ENCODE peak calls at places on chromosomes 12 and 14, in ten cellular contexts. R is Panc1, W is esophagus muscularis mucosa, D is HL-60, H is HepG2, P is stomach, M is H1, T is endothelial cell of umbilical vein, F is breast epithelium, V is sigmoid colon. L is an unnamed sample.

GRCh38 chr14:102125546-102125945 is 14.2 kb upstream of the WDR20 start:
- DNase-seq in R (no peak), W (no peak), D (no peak), H (no peak), P (no peak), M (no peak), T (peak), F (no peak), V (no peak), L (no peak)

GRCh38 chr12:32124637-32125036 is 18.0 kb downstream of the BICD1 start:
- DNase-seq in R (no peak), W (no peak), D (no peak), H (no peak), P (no peak), M (no peak), T (no peak), F (no peak), V (no peak), L (no peak)

GRCh38 chr14:84976805-84977204 is 553.1 kb upstream of the FLRT2 start:
- DNase-seq in R (no peak), W (no peak), D (no peak), H (no peak), P (no peak), M (no peak), T (no peak), F (no peak), V (no peak), L (no peak)

GRCh38 chr12:50740307-50740706 is 23.6 kb upstream of the ATF1 start:
- DNase-seq in R (no peak), W (no peak), D (no peak), H (no peak), P (no peak), M (no peak), T (no peak), F (no peak), V (no peak), L (no peak)

GRCh38 chr12:89893972-89894706 is 185.5 kb upstream of the ATP2B1 start:
- DNase-seq in R (no peak), W (no peak), D (no peak), H (no peak), P (no peak), M (no peak), T (peak), F (no peak), V (no peak), L (no peak)

GRCh38 chr12:124913474-124914391 is 717 bp downstream of the UBC start:
- DNase-seq in R (no peak), W (peak), D (peak), H (peak), P (peak), M (peak), T (peak), F (peak), V (peak), L (peak)

GRCh38 chr12:121524196-121524930 is 56.5 kb downstream of the KDM2B start:
- DNase-seq in R (no peak), W (no peak), D (peak), H (no peak), P (no peak), M (no peak), T (no peak), F (no peak), V (no peak), L (no peak)

GRCh38 chr14:26138764-26139445 is 458.9 kb downstream of the NOVA1 start:
- DNase-seq in R (no peak), W (no peak), D (no peak), H (no peak), P (no peak), M (no peak), T (peak), F (no peak), V (no peak), L (no peak)

GRCh38 chr12:25529738-25530137 is 23.3 kb downstream of the LMNTD1 start:
- DNase-seq in R (no peak), W (no peak), D (no peak), H (no peak), P (no peak), M (no peak), T (peak), F (no peak), V (no peak), L (no peak)

GRCh38 chr14:72738181-72738611 is 155.7 kb downstream of the DPF3 start:
- DNase-seq in R (no peak), W (peak), D (no peak), H (no peak), P (peak), M (peak), T (no peak), F (no peak), V (no peak), L (no peak)

GRCh38 chr12:131873293-131873692 is 21.1 kb upstream of the ULK1 start:
- DNase-seq in R (no peak), W (no peak), D (no peak), H (no peak), P (no peak), M (no peak), T (no peak), F (no peak), V (no peak), L (no peak)

GRCh38 chr14:54737132-54737711 is 165.4 kb downstream of the GCH1 start:
- DNase-seq in R (no peak), W (no peak), D (no peak), H (no peak), P (no peak), M (no peak), T (no peak), F (no peak), V (no peak), L (no peak)

GRCh38 chr12:34625116-34625515 is 602.8 kb downstream of the ALG10 start:
- DNase-seq in R (peak), W (no peak), D (peak), H (peak), P (no peak), M (no peak), T (no peak), F (no peak), V (no peak), L (no peak)

GRCh38 chr14:98008381-98009113 is 1211.4 kb downstream of the VRK1 start:
- DNase-seq in R (no peak), W (no peak), D (no peak), H (no peak), P (no peak), M (no peak), T (no peak), F (no peak), V (no peak), L (no peak)

GRCh38 chr14:39430762-39431415 is 1.3 kb downstream of the FBXO33 start:
- DNase-seq in R (no peak), W (no peak), D (peak), H (peak), P (no peak), M (no peak), T (peak), F (no peak), V (peak), L (no peak)

GRCh38 chr12:52542157-52542556 is 10.8 kb downstream of the KRT71 start:
- DNase-seq in R (no peak), W (no peak), D (no peak), H (no peak), P (no peak), M (no peak), T (no peak), F (no peak), V (no peak), L (no peak)

GRCh38 chr12:52540531-52540930 is 12.4 kb downstream of the KRT71 start:
- DNase-seq in R (no peak), W (no peak), D (no peak), H (no peak), P (no peak), M (no peak), T (no peak), F (no peak), V (no peak), L (no peak)

GRCh38 chr12:52541709-52542108 is 11.2 kb downstream of the KRT71 start:
- DNase-seq in R (no peak), W (no peak), D (no peak), H (no peak), P (no peak), M (no peak), T (no peak), F (no peak), V (no peak), L (no peak)

GRCh38 chr12:52543985-52544888 is 8.7 kb downstream of the KRT71 start:
- DNase-seq in R (no peak), W (no peak), D (no peak), H (no peak), P (no peak), M (no peak), T (no peak), F (no peak), V (no peak), L (no peak)

GRCh38 chr12:52542785-52543318 is 10.1 kb downstream of the KRT71 start:
- DNase-seq in R (no peak), W (no peak), D (no peak), H (no peak), P (no peak), M (no peak), T (no peak), F (no peak), V (no peak), L (no peak)
- H3K4me3 ChIP-seq in R (no peak), W (no peak), D (no peak), H (no peak), P (no peak), M (no peak), T (no peak), F (no peak), V (no peak), L (no peak)

GRCh38 chr14:96139169-96139568 is 65.5 kb upstream of the BDKRB2 start:
- DNase-seq in R (no peak), W (no peak), D (no peak), H (no peak), P (no peak), M (no peak), T (no peak), F (no peak), V (no peak), L (no peak)
- TF ChIP-seq POLR2AphosphoS5 in R (no peak), W (no peak), D (no peak), H (no peak), P (no peak), M (no peak), T (no peak), F (no peak), V (no peak), L (no peak)

DNA sequence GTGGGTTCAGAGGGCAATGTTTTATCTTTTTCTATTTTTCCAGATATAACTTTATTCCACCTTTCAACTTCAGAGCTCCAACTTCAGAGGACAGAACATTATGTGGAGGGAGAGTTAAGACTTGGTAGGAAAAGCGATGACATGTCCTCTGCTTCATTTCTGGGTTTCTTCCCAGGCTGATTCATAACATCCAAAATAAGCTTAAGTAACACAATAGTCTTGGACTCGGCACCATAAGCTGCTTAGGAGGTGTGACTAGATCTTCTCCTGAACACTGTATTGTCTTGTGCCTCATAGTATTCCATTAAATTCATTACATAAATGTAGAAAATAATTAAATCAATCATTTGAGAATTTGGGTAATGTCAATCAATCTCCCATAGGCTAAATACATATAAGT is 95.5 kb upstream of the PDE3A start:
- DNase-seq in R (no peak), W (no peak), D (no peak), H (no peak), P (no peak), M (no peak), T (no peak), F (no peak), V (no peak), L (no peak)
- H3K4me3 ChIP-seq in R (no peak), W (no peak), D (no peak), H (no peak), P (no peak), M (no peak), T (no peak), F (no peak), V (no peak), L (no peak)

GRCh38 chr12:100163416-100164152 is 20.9 kb upstream of the BLTP3B start:
- DNase-seq in R (no peak), W (no peak), D (peak), H (no peak), P (peak), M (peak), T (peak), F (peak), V (peak), L (peak)
- TF ChIP-seq POLR2AphosphoS5 in R (peak), W (peak), D (peak), H (no peak), P (peak), M (peak), T (no peak), F (no peak), V (no peak), L (no peak)

GRCh38 chr12:106114084-106115068 is 24.4 kb downstream of the NUAK1 start:
- DNase-seq in R (no peak), W (no peak), D (no peak), H (no peak), P (no peak), M (no peak), T (no peak), F (no peak), V (peak), L (no peak)
- H3K4me3 ChIP-seq in R (no peak), W (no peak), D (no peak), H (no peak), P (no peak), M (no peak), T (no peak), F (no peak), V (no peak), L (no peak)

GRCh38 chr14:68929623-68930307 is 49.3 kb downstream of the ACTN1 start:
- DNase-seq in R (no peak), W (no peak), D (peak), H (peak), P (no peak), M (no peak), T (no peak), F (no peak), V (no peak), L (no peak)
- TF ChIP-seq POLR2AphosphoS5 in R (no peak), W (peak), D (no peak), H (no peak), P (no peak), M (no peak), T (no peak), F (no peak), V (peak), L (no peak)